ENCODE peak calls at places on chromosomes 11 and 22, in ten cellular contexts. D is RWPE1, A is body of pancreas, X is cardiac fibroblast, U is IMR-90, C is neural progenitor cell, B is neural crest cell, S is heart left ventricle, P is pancreas, N is mucosa of descending colon. V is an unnamed sample.

GRCh38 chr11:26478710-26479109 is 93.4 kb downstream of the MUC15 start:
- DNase-seq in D (no peak), A (no peak), X (no peak), U (no peak), C (no peak), B (no peak), S (no peak), P (no peak), N (no peak), V (no peak)

GRCh38 chr11:7513210-7514098 is at the start of gene PPFIBP2:
- DNase-seq in D (peak), A (peak), X (peak), U (peak), C (peak), B (peak), S (peak), P (peak), N (peak), V (peak)

GRCh38 chr11:1305558-1306056 is 3.8 kb downstream of the TOLLIP start:
- DNase-seq in D (no peak), A (peak), X (no peak), U (no peak), C (no peak), B (no peak), S (no peak), P (peak), N (peak), V (peak)

GRCh38 chr11:70916321-70916720 is 336.1 kb downstream of the SHANK2 start:
- DNase-seq in D (no peak), A (no peak), X (no peak), U (no peak), C (no peak), B (no peak), S (no peak), P (no peak), N (no peak), V (no peak)

GRCh38 chr11:72598901-72599300 is 75.3 kb downstream of the PDE2A start:
- DNase-seq in D (no peak), A (peak), X (peak), U (peak), C (peak), B (peak), S (peak), P (no peak), N (peak), V (no peak)

GRCh38 chr11:131924446-131925240 is 554.2 kb downstream of the NTM start:
- DNase-seq in D (no peak), A (peak), X (peak), U (peak), C (no peak), B (no peak), S (no peak), P (no peak), N (no peak), V (no peak)

GRCh38 chr11:27373392-27373791 is 10.4 kb upstream of the CCDC34 start:
- DNase-seq in D (no peak), A (no peak), X (no peak), U (no peak), C (no peak), B (no peak), S (no peak), P (no peak), N (no peak), V (no peak)

GRCh38 chr11:41040474-41040873 is 419.0 kb downstream of the LRRC4C start:
- DNase-seq in D (no peak), A (no peak), X (no peak), U (no peak), C (no peak), B (no peak), S (no peak), P (no peak), N (no peak), V (no peak)

GRCh38 chr11:76628408-76628947 is 42.1 kb downstream of the LRRC32 start:
- DNase-seq in D (no peak), A (no peak), X (no peak), U (no peak), C (no peak), B (no peak), S (no peak), P (no peak), N (no peak), V (no peak)

GRCh38 chr11:126416542-126417090 is 61.1 kb downstream of the ST3GAL4 start:
- DNase-seq in D (peak), A (peak), X (peak), U (peak), C (peak), B (no peak), S (peak), P (peak), N (peak), V (no peak)

GRCh38 chr11:75768112-75768908 is at the start of gene DGAT2:
- DNase-seq in D (peak), A (peak), X (peak), U (peak), C (peak), B (peak), S (peak), P (peak), N (peak), V (peak)

GRCh38 chr11:21785351-21785750 is 407.5 kb upstream of the ANO5 start:
- DNase-seq in D (no peak), A (no peak), X (no peak), U (no peak), C (no peak), B (no peak), S (no peak), P (no peak), N (no peak), V (no peak)

GRCh38 chr22:49116486-49116885 is 711.2 kb downstream of the BRD1 start:
- DNase-seq in D (no peak), A (no peak), X (no peak), U (no peak), C (no peak), B (no peak), S (no peak), P (no peak), N (no peak), V (no peak)

GRCh38 chr22:36184433-36185035 is 17.1 kb downstream of the APOL4 start:
- DNase-seq in D (no peak), A (no peak), X (peak), U (no peak), C (no peak), B (no peak), S (no peak), P (no peak), N (no peak), V (no peak)

GRCh38 chr11:14700593-14700992 is 57.0 kb downstream of the PDE3B start:
- DNase-seq in D (no peak), A (no peak), X (no peak), U (no peak), C (no peak), B (no peak), S (no peak), P (no peak), N (no peak), V (no peak)

GRCh38 chr22:26377170-26377825 is 51.8 kb upstream of the ASPHD2 start:
- DNase-seq in D (no peak), A (no peak), X (no peak), U (no peak), C (peak), B (no peak), S (no peak), P (no peak), N (no peak), V (no peak)

GRCh38 chr11:118374729-118375128 is 15.3 kb downstream of the UBE4A start:
- DNase-seq in D (no peak), A (no peak), X (no peak), U (no peak), C (no peak), B (no peak), S (no peak), P (no peak), N (no peak), V (no peak)

GRCh38 chr22:35900483-35901168 is 128.0 kb downstream of the RBFOX2 start:
- DNase-seq in D (peak), A (no peak), X (peak), U (peak), C (no peak), B (no peak), S (no peak), P (no peak), N (no peak), V (no peak)

GRCh38 chr22:36286096-36286957 is 33.4 kb downstream of the APOL1 start:
- DNase-seq in D (peak), A (peak), X (peak), U (peak), C (peak), B (peak), S (peak), P (no peak), N (peak), V (peak)

GRCh38 chr11:68048681-68049508 is 10.1 kb downstream of the TCIRG1 start:
- DNase-seq in D (no peak), A (no peak), X (no peak), U (no peak), C (no peak), B (no peak), S (no peak), P (peak), N (no peak), V (no peak)

GRCh38 chr11:74437441-74437840 is 29.9 kb downstream of the KCNE3 start:
- DNase-seq in D (no peak), A (no peak), X (peak), U (peak), C (no peak), B (no peak), S (no peak), P (no peak), N (no peak), V (no peak)

GRCh38 chr11:24064309-24064903 is 432.4 kb upstream of the LUZP2 start:
- DNase-seq in D (no peak), A (no peak), X (no peak), U (no peak), C (peak), B (no peak), S (no peak), P (no peak), N (no peak), V (no peak)

GRCh38 chr11:97683733-97684132 is 1293.9 kb downstream of the JRKL start:
- DNase-seq in D (peak), A (no peak), X (peak), U (no peak), C (peak), B (no peak), S (no peak), P (no peak), N (no peak), V (no peak)

GRCh38 chr11:72642815-72643511 is 31.3 kb downstream of the PDE2A start:
- DNase-seq in D (peak), A (peak), X (peak), U (peak), C (peak), B (peak), S (peak), P (no peak), N (peak), V (peak)

GRCh38 chr11:47981667-47982404 is 1.5 kb downstream of the PTPRJ start:
- DNase-seq in D (no peak), A (no peak), X (no peak), U (no peak), C (no peak), B (no peak), S (no peak), P (peak), N (peak), V (no peak)

GRCh38 chr11:67558084-67558772 is 25.4 kb upstream of the GSTP1 start:
- DNase-seq in D (no peak), A (no peak), X (peak), U (no peak), C (no peak), B (no peak), S (peak), P (no peak), N (peak), V (no peak)

GRCh38 chr11:113782134-113782533 is 2.5 kb downstream of the CLDN25 start:
- DNase-seq in D (no peak), A (no peak), X (no peak), U (no peak), C (no peak), B (no peak), S (no peak), P (no peak), N (no peak), V (no peak)

GRCh38 chr11:1391165-1392010 is 1.7 kb downstream of the BRSK2 start:
- DNase-seq in D (no peak), A (peak), X (no peak), U (no peak), C (peak), B (peak), S (no peak), P (peak), N (no peak), V (no peak)

GRCh38 chr11:1693327-1694063 is 3.5 kb upstream of the KRTAP5-6 start:
- DNase-seq in D (peak), A (peak), X (peak), U (peak), C (peak), B (peak), S (peak), P (peak), N (peak), V (peak)

GRCh38 chr11:119371778-119372182 is 9.7 kb downstream of the USP2 start:
- DNase-seq in D (no peak), A (peak), X (no peak), U (no peak), C (no peak), B (no peak), S (peak), P (no peak), N (no peak), V (no peak)

GRCh38 chr22:38435010-38435409 is 20.0 kb downstream of the KCNJ4 start:
- DNase-seq in D (no peak), A (no peak), X (no peak), U (no peak), C (peak), B (no peak), S (no peak), P (no peak), N (no peak), V (no peak)
- TF ChIP-seq CTCF in D (no peak), A (no peak), X (no peak), U (no peak), C (peak), B (no peak), S (no peak), P (no peak), N (no peak), V (no peak)

DNA sequence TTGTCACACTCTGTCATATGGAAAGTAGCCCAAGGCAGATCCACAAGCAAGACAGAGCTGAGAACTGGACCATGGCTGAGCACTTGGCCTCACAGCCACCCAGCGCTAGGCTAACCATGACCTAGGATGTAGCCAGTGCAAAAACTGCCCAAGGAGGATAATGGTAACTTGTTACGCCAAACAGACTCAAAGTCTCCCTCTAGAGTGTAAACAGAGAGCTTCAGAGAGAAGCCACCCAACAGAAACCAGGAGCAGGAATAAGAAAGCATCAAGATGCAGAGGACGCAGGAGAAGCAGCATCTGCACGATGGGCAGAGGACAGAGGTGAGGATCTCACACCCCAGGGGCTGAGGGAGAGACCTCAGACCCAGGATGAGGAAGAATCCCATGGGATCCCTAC is 97.9 kb downstream of the RCN1 start:
- DNase-seq in D (no peak), A (no peak), X (no peak), U (no peak), C (no peak), B (no peak), S (no peak), P (no peak), N (no peak), V (no peak)
- TF ChIP-seq CTCF in D (no peak), A (no peak), X (no peak), U (no peak), C (no peak), B (no peak), S (no peak), P (no peak), N (no peak), V (no peak)

GRCh38 chr22:21624880-21625791 is 4.7 kb downstream of the YDJC start:
- DNase-seq in D (no peak), A (no peak), X (no peak), U (no peak), C (no peak), B (no peak), S (no peak), P (no peak), N (no peak), V (no peak)

GRCh38 chr22:21623402-21623970 is 6.3 kb downstream of the YDJC start:
- DNase-seq in D (no peak), A (no peak), X (no peak), U (no peak), C (no peak), B (no peak), S (no peak), P (peak), N (no peak), V (no peak)

GRCh38 chr22:21626073-21626734 is 3.6 kb downstream of the YDJC start:
- DNase-seq in D (no peak), A (no peak), X (no peak), U (no peak), C (no peak), B (no peak), S (no peak), P (no peak), N (no peak), V (no peak)

GRCh38 chr22:21622624-21623401 is 7.0 kb downstream of the YDJC start:
- DNase-seq in D (no peak), A (no peak), X (no peak), U (no peak), C (no peak), B (no peak), S (no peak), P (no peak), N (no peak), V (no peak)

DNA sequence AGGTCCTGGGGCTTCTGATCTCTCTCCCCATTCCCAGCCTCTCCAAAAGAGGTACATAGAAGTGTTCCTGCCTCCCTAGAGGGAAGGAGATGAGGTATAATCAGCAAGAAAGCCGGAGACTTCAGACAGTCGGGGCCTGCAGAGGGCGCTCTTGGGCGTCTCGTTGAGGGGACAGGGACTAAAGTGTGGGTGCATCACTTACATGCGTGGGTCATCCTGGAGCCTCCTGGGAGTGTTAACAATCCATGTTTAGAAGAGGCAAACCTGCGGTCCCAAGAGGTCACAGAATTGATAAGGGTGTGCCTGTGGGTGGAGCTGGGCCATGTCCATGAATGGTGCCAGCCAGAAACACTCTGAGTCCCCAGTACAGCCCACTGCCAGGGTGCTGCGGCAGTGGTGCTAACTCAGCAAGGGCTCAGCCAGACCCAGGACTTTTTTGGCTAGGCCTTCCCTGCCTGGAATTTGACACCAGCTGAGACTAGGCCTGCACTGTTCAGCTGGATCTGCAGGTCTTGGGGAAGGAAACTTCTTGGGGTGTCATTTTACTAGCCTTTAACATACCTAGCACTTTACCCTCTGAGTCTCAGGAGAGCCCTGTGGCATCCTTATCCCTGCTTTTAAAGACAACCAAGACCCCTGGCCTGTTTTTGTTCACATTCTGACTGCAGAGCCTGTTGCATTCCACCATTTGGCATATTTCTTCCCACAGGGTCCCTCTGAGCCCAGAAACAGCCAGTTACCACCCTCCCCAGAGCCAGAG is 5.5 kb downstream of the YDJC start:
- DNase-seq in D (no peak), A (peak), X (peak), U (peak), C (peak), B (peak), S (peak), P (no peak), N (peak), V (no peak)
- TF ChIP-seq CTCF in D (peak), A (no peak), X (peak), U (peak), C (peak), B (peak), S (peak), P (no peak), N (peak), V (peak)

GRCh38 chr22:24435861-24436351 is 8.5 kb downstream of the ADORA2A start:
- DNase-seq in D (no peak), A (no peak), X (peak), U (peak), C (no peak), B (no peak), S (peak), P (no peak), N (no peak), V (no peak)

GRCh38 chr22:24437091-24437490 is 9.7 kb downstream of the ADORA2A start:
- DNase-seq in D (no peak), A (no peak), X (no peak), U (no peak), C (no peak), B (no peak), S (no peak), P (no peak), N (no peak), V (no peak)

GRCh38 chr22:24440270-24440717 is 12.9 kb downstream of the ADORA2A start:
- DNase-seq in D (no peak), A (no peak), X (no peak), U (no peak), C (no peak), B (no peak), S (no peak), P (no peak), N (no peak), V (no peak)

GRCh38 chr22:24436553-24436952 is 9.2 kb downstream of the ADORA2A start:
- DNase-seq in D (no peak), A (no peak), X (no peak), U (no peak), C (no peak), B (no peak), S (peak), P (no peak), N (no peak), V (no peak)

GRCh38 chr22:24437820-24438328 is 10.5 kb downstream of the ADORA2A start:
- DNase-seq in D (no peak), A (no peak), X (no peak), U (no peak), C (no peak), B (no peak), S (no peak), P (no peak), N (no peak), V (no peak)
- TF ChIP-seq CTCF in D (no peak), A (no peak), X (peak), U (peak), C (peak), B (no peak), S (no peak), P (no peak), N (no peak), V (no peak)